ENCODE peak calls at places on chromosomes 16 and 17, in four cellular contexts. L is effector memory CD4-positive, alpha-beta T cell; K is epithelial cell of esophagus; I is foreskin fibroblast. P is an unnamed sample.
A peak's percentile ranks its signal among the peaks of the same experiment; 100 is the strongest.

GRCh38 chr17:27526603-27527002 is 70.4 kb downstream of the KSR1 start:
- DNase-seq in I (peak; percentile 18), K (no peak), L (no peak), P (no peak)

GRCh38 chr17:41452276-41452675 is 11.5 kb upstream of the KRT38 start:
- DNase-seq in L (no peak), K (no peak), I (no peak), P (no peak)

GRCh38 chr16:1098266-1098991 is 2.4 kb upstream of the C1QTNF8 start:
- DNase-seq in L (no peak), K (no peak), I (no peak), P (no peak)

GRCh38 chr17:68314916-68315535 is 23.7 kb downstream of the ARSG start:
- DNase-seq in L (no peak), K (no peak), I (peak; percentile 14), P (no peak)

GRCh38 chr17:4941027-4941610 is 1.1 kb downstream of the RNF167 start:
- DNase-seq in I (no peak), K (no peak), L (no peak), P (no peak)

GRCh38 chr16:48833461-48833860 is 223.5 kb upstream of the N4BP1 start:
- DNase-seq in I (no peak), K (no peak), L (no peak), P (no peak)

GRCh38 chr16:10552998-10553491 is 27.4 kb downstream of the EMP2 start:
- DNase-seq in K (no peak), L (no peak), I (no peak), P (no peak)

GRCh38 chr16:695355-696089 is 5.3 kb upstream of the WDR24 start:
- DNase-seq in L (peak; percentile 26), K (peak; percentile 89), I (peak; percentile 55), P (no peak)

GRCh38 chr17:68035131-68035522 is 408 bp upstream of the KPNA2 start:
- DNase-seq in K (no peak), L (no peak), I (peak; percentile 98), P (no peak)

GRCh38 chr17:7260601-7261376 is 1.5 kb downstream of the CLDN7 start:
- DNase-seq in I (peak; percentile 57), L (no peak), K (peak; percentile 66), P (no peak)

GRCh38 chr16:78122774-78123315 is 23.4 kb downstream of the WWOX start:
- DNase-seq in K (peak; percentile 59), I (peak; percentile 57), L (no peak), P (peak; percentile 11)

GRCh38 chr17:20028436-20028835 is 19.3 kb downstream of the SPECC1 start:
- DNase-seq in K (peak; percentile 70), L (no peak), I (peak; percentile 53), P (peak; percentile 4)

GRCh38 chr17:35238817-35239216 is 4.1 kb upstream of the SLFN5 start:
- DNase-seq in I (peak; percentile 81), L (no peak), K (peak; percentile 93), P (no peak)

GRCh38 chr16:85611455-85612190 is 1.5 kb upstream of the GSE1 start:
- DNase-seq in I (peak; percentile 96), L (peak; percentile 20), K (peak; percentile 87), P (peak; percentile 35)

GRCh38 chr17:82879241-82879640 is 39.4 kb upstream of the ZNF750 start:
- DNase-seq in K (no peak), L (no peak), I (no peak), P (no peak)

GRCh38 chr17:3030096-3030495 is 33.3 kb downstream of the OR1D5 start:
- DNase-seq in K (peak; percentile 84), L (no peak), I (peak; percentile 90), P (no peak)

GRCh38 chr16:30551781-30552180 is 6.4 kb downstream of the ZNF764 start:
- DNase-seq in L (peak; percentile 74), I (peak; percentile 17), K (no peak), P (no peak)

GRCh38 chr16:69311533-69312388 is 611 bp downstream of the VPS4A start:
- DNase-seq in L (no peak), K (peak; percentile 47), I (peak; percentile 57), P (no peak)

GRCh38 chr17:16001498-16001897 is 1.9 kb downstream of the TTC19 start:
- DNase-seq in L (no peak), K (peak; percentile 56), I (peak; percentile 28), P (no peak)
- H3K4me3 ChIP-seq in L (no peak overlapping the region), K (no peak overlapping the region), I (no peak overlapping the region), P (no peak overlapping the region)

DNA sequence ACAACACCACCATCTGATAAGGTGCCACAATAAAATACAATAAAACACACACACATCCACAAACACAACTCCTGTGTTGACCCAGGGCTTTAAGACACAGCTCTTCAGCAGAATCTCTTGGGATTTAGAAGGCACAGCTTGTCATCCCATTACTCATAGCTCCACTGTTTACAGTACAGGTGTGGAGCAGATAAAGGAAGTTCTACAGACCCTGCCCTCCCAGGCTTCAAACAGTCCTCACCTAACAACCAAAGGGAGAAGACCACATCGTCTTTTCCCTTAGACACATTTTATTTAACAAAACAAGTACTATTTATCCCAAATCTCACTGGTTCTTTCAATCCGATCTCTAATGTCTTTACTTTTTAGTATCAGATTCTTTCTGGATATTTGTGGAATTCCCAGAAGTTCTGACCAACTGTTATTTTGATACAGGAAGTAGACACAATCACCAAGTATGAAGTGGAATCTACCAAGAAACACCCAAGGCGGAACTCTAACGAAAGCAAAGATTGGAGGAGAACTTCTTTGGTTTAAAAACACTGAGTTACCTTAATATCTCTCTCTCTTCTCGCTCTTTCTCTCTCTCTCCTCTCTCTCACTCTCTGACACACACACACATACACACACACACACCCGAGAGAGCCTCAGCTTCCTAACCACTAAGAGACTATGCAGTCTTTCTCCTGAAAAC is 46.1 kb downstream of the CYTH1 start:
- DNase-seq in K (peak; percentile 91), L (no peak), I (no peak), P (no peak)
- H3K4me3 ChIP-seq in K (peak overlapping the region; percentile 96), L (peak overlapping the region; percentile 72), I (no peak overlapping the region), P (no peak overlapping the region)

GRCh38 chr17:61380217-61380835 is 19.3 kb upstream of the TBX2 start:
- DNase-seq in L (no peak), K (no peak), I (no peak), P (no peak)

GRCh38 chr17:61379457-61380216 is 20.0 kb upstream of the TBX2 start:
- DNase-seq in L (no peak), K (no peak), I (no peak), P (no peak)

GRCh38 chr17:61380836-61381525 is 18.7 kb upstream of the TBX2 start:
- DNase-seq in L (no peak), I (no peak), K (no peak), P (no peak)

GRCh38 chr17:61378658-61379456 is 20.8 kb upstream of the TBX2 start:
- DNase-seq in L (no peak), I (no peak), K (no peak), P (no peak)

DNA sequence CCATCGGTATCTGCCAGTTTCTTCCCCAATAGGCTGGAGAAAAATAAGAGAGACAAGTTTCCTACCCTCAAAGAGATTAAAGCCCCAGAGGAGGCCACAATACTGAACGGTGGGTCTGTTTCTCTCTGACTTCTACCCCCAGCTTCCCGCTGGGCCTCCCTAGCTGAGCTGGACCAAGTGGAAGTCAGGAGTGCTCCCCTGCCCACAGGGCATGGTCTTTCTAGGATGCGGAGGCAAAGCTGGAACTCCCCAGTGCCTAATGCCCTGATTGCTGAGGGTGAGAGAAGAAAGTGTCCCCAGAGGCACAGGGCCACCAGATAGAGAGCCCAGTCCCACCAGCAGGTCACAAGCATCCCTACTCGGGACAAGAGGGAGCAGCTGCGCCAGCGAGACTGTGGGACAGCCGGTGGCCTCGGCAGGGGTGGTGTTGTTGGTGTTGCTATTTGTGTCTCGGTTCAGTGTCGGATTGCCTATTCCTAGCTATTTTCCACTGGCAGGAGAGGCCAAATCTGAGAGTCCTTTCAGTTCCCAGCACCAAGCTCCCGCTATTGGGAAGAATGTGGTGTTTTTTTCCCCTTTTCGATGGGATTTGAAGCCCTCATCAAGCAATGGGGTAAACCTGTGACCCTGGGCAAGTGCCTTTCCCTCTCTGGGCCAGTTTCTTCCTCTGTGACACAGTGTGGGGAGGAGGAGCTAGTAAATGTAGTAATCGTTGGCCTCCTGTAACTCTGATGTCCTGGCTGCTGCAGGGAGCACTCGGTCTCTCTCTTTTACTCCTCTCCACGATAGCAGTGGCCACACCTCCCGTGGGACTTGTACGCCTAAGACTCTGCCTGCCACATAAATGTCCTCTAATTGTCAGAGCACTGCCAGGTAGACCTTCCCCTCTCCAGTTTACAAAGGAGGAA is 22.5 kb upstream of the TBX2 start:
- DNase-seq in L (no peak), I (no peak), K (no peak), P (no peak)
- H3K4me3 ChIP-seq in L (no peak overlapping the region), I (no peak overlapping the region), K (no peak overlapping the region), P (no peak overlapping the region)

DNA sequence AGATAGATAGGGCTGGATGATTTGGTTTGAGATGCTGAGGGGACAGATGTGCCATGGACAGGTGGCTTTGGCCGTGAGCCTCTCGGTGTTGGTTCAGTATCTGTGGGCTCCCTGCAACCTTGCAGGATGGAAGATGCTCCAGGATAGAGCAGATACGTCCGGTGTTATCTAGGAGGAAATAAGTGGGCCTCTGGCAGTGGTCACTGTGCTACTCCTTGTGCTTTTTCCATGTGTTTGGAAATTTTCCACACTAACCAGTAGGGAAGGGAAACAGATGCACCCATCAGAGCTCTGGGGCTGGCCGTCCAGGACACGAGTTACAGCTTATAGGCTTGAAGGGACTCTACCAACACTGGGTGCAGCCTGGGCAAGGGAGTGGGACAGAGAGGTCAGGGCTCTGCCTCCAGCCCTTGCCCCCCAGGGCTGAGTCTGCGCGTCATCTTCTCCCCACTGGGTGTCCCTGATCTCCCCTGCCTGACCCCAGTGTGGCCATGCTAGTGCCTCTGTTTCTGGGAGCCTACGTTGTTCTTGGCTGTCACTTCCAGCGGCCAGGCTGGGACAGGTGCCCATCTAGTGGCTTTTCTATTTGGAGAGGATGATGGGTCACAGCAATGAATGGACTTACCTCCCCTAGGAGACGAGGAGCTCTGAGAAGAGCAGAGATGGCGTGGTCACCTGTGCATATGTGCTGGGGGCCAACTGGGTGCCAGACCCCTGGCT is 166.9 kb downstream of the SEC14L1 start:
- DNase-seq in K (no peak), I (no peak), L (no peak), P (no peak)
- H3K4me3 ChIP-seq in K (no peak overlapping the region), I (no peak overlapping the region), L (no peak overlapping the region), P (no peak overlapping the region)

DNA sequence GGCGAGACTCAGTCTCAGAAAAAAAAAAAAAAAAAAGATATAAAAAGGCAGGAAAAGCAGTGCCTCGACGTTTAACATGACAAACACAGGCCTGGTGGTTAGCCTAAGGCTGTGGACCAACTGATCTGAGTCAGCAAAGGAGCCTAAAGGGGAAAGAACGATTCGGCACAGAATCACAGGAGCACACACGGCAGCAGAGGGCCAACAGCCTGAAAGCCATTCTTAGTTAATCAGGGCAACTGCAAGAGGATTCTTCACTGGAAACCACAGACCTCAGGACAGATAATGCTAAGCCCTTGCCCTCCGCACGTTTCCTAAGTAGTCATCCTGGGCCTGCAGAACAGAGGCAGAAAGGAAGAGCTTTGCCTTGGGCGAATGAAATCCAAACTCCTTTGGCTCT is 14.7 kb downstream of the TMEM11 start:
- DNase-seq in L (no peak), K (peak; percentile 47), I (peak; percentile 78), P (peak; percentile 92)
- H3K4me3 ChIP-seq in L (no peak overlapping the region), K (no peak overlapping the region), I (no peak overlapping the region), P (no peak overlapping the region)

GRCh38 chr17:180380-181212 is 854 bp downstream of the DOC2B start:
- DNase-seq in L (no peak), K (no peak), I (no peak), P (no peak)
- H3K4me3 ChIP-seq in L (no peak overlapping the region), K (no peak overlapping the region), I (no peak overlapping the region), P (no peak overlapping the region)

GRCh38 chr16:87966685-87967185 is 15.5 kb downstream of the BANP start:
- DNase-seq in K (peak; percentile 45), I (no peak), L (no peak), P (no peak)
- H3K4me3 ChIP-seq in K (peak overlapping the region; percentile 19), I (peak overlapping the region; percentile 14), L (no peak overlapping the region), P (no peak overlapping the region)

P was measured in AG09309.